ENCODE peak calls at places on chromosomes 11 and 22, in seven cellular contexts. I, Q, K, Y, H, J and D are unnamed samples.
A peak's percentile ranks its signal among the peaks of the same experiment; 100 is the strongest.

GRCh38 chr11:12449961-12450715 is 72.8 kb downstream of the PARVA start:
- DNase-seq in I (peak; percentile 73), Q (no peak), K (peak; percentile 65), Y (no peak), H (peak; percentile 36), J (no peak), D (no peak)

GRCh38 chr11:37134637-37135036 is 536.6 kb upstream of the RAG2 start:
- DNase-seq in I (no peak), Q (no peak), K (no peak), Y (no peak), H (no peak), J (no peak), D (no peak)

GRCh38 chr22:48902001-48902869 is 925.4 kb downstream of the BRD1 start:
- DNase-seq in I (no peak), Q (no peak), K (no peak), Y (no peak), H (no peak), J (no peak), D (no peak)

GRCh38 chr22:46714550-46714949 is 23.5 kb downstream of the CERK start:
- DNase-seq in I (peak; percentile 14), Q (no peak), K (no peak), Y (no peak), H (peak; percentile 65), J (no peak), D (no peak)

GRCh38 chr11:100647861-100648260 is 39.2 kb upstream of the ARHGAP42 start:
- DNase-seq in I (no peak), Q (no peak), K (no peak), Y (no peak), H (no peak), J (no peak), D (no peak)

GRCh38 chr11:10413268-10413667 is 41.8 kb upstream of the AMPD3 start:
- DNase-seq in I (no peak), Q (peak; percentile 86), K (peak; percentile 62), Y (no peak), H (peak; percentile 26), J (peak; percentile 43), D (no peak)

GRCh38 chr22:44166448-44166847 is 14.3 kb upstream of the PARVG start:
- DNase-seq in I (no peak), Q (no peak), K (no peak), Y (no peak), H (no peak), J (no peak), D (no peak)

GRCh38 chr11:122626266-122626665 is 29.3 kb upstream of the UBASH3B start:
- DNase-seq in I (no peak), Q (no peak), K (no peak), Y (no peak), H (no peak), J (no peak), D (no peak)

GRCh38 chr11:42766191-42766590 is 545.6 kb upstream of the API5 start:
- DNase-seq in I (no peak), Q (no peak), K (no peak), Y (no peak), H (no peak), J (no peak), D (no peak)

GRCh38 chr11:35059040-35059439 is 79.9 kb upstream of the CD44 start:
- DNase-seq in I (no peak), Q (no peak), K (no peak), Y (no peak), H (no peak), J (no peak), D (no peak)

GRCh38 chr11:118212781-118213565 is 11.8 kb downstream of the JAML start:
- DNase-seq in I (no peak), Q (no peak), K (no peak), Y (peak; percentile 45), H (no peak), J (no peak), D (no peak)

GRCh38 chr11:106683435-106683834 is 334.8 kb downstream of the GUCY1A2 start:
- DNase-seq in I (no peak), Q (no peak), K (no peak), Y (peak; percentile 3), H (no peak), J (no peak), D (no peak)

GRCh38 chr11:61833926-61834277 is 5.8 kb downstream of the FADS2 start:
- DNase-seq in I (no peak), Q (no peak), K (no peak), Y (no peak), H (no peak), J (peak; percentile 26), D (no peak)

GRCh38 chr11:16153951-16154350 is 202.4 kb downstream of the SOX6 start:
- DNase-seq in I (no peak), Q (no peak), K (peak; percentile 19), Y (no peak), H (no peak), J (no peak), D (no peak)

GRCh38 chr11:133082453-133082781 is 449.9 kb downstream of the OPCML start:
- DNase-seq in I (no peak), Q (no peak), K (no peak), Y (peak; percentile 68), H (no peak), J (peak; percentile 11), D (peak; percentile 76)

GRCh38 chr11:2308713-2309112 is 6.9 kb downstream of the TSPAN32 start:
- DNase-seq in I (no peak), Q (no peak), K (no peak), Y (no peak), H (no peak), J (no peak), D (no peak)

GRCh38 chr22:41966607-41967240 is 2.5 kb upstream of the SEPTIN3 start:
- DNase-seq in I (peak; percentile 75), Q (peak; percentile 68), K (peak; percentile 80), Y (peak; percentile 58), H (peak; percentile 88), J (peak; percentile 43), D (peak; percentile 77)

GRCh38 chr11:45811109-45811435 is 6.1 kb downstream of the SLC35C1 start:
- DNase-seq in I (no peak), Q (no peak), K (no peak), Y (no peak), H (no peak), J (no peak), D (no peak)

GRCh38 chr22:21703684-21704316 is 31.8 kb downstream of the YPEL1 start:
- DNase-seq in I (no peak), Q (no peak), K (no peak), Y (no peak), H (no peak), J (no peak), D (no peak)

GRCh38 chr11:133893381-133893780 is 48.1 kb upstream of the SPATA19 start:
- DNase-seq in I (no peak), Q (no peak), K (no peak), Y (no peak), H (no peak), J (no peak), D (no peak)

GRCh38 chr22:45742866-45743450 is 71.3 kb downstream of the ATXN10 start:
- DNase-seq in I (peak; percentile 17), Q (no peak), K (peak; percentile 78), Y (no peak), H (peak; percentile 89), J (no peak), D (peak; percentile 63)

GRCh38 chr11:61610905-61611304 is 30.0 kb upstream of the SYT7 start:
- DNase-seq in I (no peak), Q (no peak), K (no peak), Y (no peak), H (no peak), J (no peak), D (no peak)

GRCh38 chr22:32847067-32847491 is 45.6 kb downstream of the TIMP3 start:
- DNase-seq in I (peak; percentile 50), Q (no peak), K (no peak), Y (no peak), H (no peak), J (no peak), D (peak; percentile 34)

GRCh38 chr11:9626778-9627394 is 37.0 kb upstream of the SWAP70 start:
- DNase-seq in I (no peak), Q (no peak), K (no peak), Y (peak; percentile 76), H (no peak), J (no peak), D (no peak)

GRCh38 chr11:7603031-7603781 is 70.1 kb downstream of the CYB5R2 start:
- DNase-seq in I (no peak), Q (no peak), K (no peak), Y (no peak), H (no peak), J (no peak), D (no peak)

GRCh38 chr11:22728600-22729394 is 62.4 kb downstream of the GAS2 start:
- DNase-seq in I (no peak), Q (no peak), K (no peak), Y (no peak), H (no peak), J (no peak), D (no peak)

GRCh38 chr11:128448487-128448886 is 138.9 kb downstream of the ETS1 start:
- DNase-seq in I (peak; percentile 89), Q (no peak), K (peak; percentile 100), Y (no peak), H (no peak), J (no peak), D (peak; percentile 89)

GRCh38 chr11:26073646-26074045 is 258.3 kb upstream of the ANO3 start:
- DNase-seq in I (no peak), Q (no peak), K (no peak), Y (no peak), H (no peak), J (no peak), D (no peak)
- H4K20me1 ChIP-seq in I (no peaks in the 10 kb centered on the region), Q (no peaks in the 10 kb centered on the region), K (no peaks in the 10 kb centered on the region), Y (no peaks in the 10 kb centered on the region), H (no peaks in the 10 kb centered on the region), J (no peaks in the 10 kb centered on the region), D (no peaks in the 10 kb centered on the region)

DNA sequence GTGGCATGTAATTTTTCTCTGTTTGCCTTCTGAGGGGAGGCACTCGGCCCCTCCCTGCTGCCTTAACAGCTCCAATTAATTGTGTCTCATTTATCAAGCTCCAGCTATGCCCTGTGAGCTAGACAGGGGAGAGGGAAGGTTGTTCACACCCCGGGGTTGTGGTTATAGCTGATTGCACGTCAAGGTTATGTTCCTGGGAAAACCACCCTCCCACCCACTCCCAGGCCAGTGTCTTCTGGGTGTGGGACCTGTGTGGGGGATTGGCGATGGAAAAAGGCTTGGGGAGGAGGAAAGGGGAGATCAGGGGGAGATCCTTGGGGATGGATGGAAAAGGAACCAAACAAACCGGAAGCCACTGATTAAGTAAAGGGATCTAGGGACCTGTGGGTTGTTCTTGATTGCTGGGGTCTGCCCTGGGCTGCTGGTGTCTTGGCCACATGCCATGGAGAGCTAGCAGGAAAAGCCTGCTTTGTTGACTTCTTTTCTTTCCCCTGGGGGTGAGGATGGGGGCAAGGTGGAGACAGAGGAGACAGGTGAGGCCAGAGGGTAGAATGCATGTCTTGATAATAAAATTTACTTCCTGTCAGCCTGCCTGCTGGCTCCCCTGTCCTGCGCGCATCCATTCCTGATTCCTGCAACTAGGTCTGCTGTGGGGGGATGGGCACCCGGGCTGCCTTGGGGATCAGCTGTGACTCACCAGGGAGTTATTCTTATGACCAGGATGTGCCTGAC is 13.5 kb upstream of the SORL1-AS1 start:
- DNase-seq in I (peak; percentile 95), Q (no peak), K (peak; percentile 99), Y (peak; percentile 56), H (peak; percentile 93), J (peak; percentile 12), D (peak; percentile 97)
- H4K20me1 ChIP-seq in I (no peaks in the 10 kb centered on the region), Q (no peaks in the 10 kb centered on the region), K (no peaks in the 10 kb centered on the region), Y (peaks cover 58% of the 10 kb centered on the region), H (no peaks in the 10 kb centered on the region), J (peaks cover 17% of the 10 kb centered on the region), D (no peaks in the 10 kb centered on the region)

GRCh38 chr11:94150704-94151103 is 22.1 kb downstream of the PANX1 start:
- DNase-seq in I (no peak), Q (no peak), K (no peak), Y (no peak), H (no peak), J (no peak), D (no peak)
- H4K20me1 ChIP-seq in I (peaks cover 90% of the 10 kb centered on the region), Q (no peaks in the 10 kb centered on the region), K (peaks cover 71% of the 10 kb centered on the region), Y (peaks cover 60% of the 10 kb centered on the region), H (no peaks in the 10 kb centered on the region), J (peaks cover 68% of the 10 kb centered on the region), D (peaks cover 44% of the 10 kb centered on the region)

GRCh38 chr11:44304091-44305084 is 5.6 kb downstream of the ALX4 start:
- DNase-seq in I (no peak), Q (no peak), K (no peak), Y (peak; percentile 86), H (no peak), J (no peak), D (no peak)
- H4K20me1 ChIP-seq in I (peaks cover 17% of the 10 kb centered on the region), Q (no peaks in the 10 kb centered on the region), K (no peaks in the 10 kb centered on the region), Y (peaks cover 56% of the 10 kb centered on the region), H (no peaks in the 10 kb centered on the region), J (no peaks in the 10 kb centered on the region), D (no peaks in the 10 kb centered on the region)